ENCODE peak calls at places on chromosomes 5 and 9, in four cellular contexts. One of them, this sample, is unnamed. For H3K27me3, the result is how much of the 10 kb centered on the place peaks cover.

GRCh38 chr9:26946753-26947727 is at the start of gene PLAA:
- DNase-seq in brain microvascular endothelial cell: peak
- DNase-seq in sigmoid colon: peak
- DNase-seq in HCT116: peak
- DNase-seq in this sample: peak

GRCh38 chr9:108746001-108746400 is 109.8 kb downstream of the ACTL7B start:
- DNase-seq in brain microvascular endothelial cell: no peak
- DNase-seq in sigmoid colon: no peak
- DNase-seq in HCT116: no peak
- DNase-seq in this sample: no peak

GRCh38 chr5:60382761-60383160 is 317.2 kb downstream of the DEPDC1B start:
- DNase-seq in sigmoid colon: no peak
- DNase-seq in brain microvascular endothelial cell: peak
- DNase-seq in HCT116: peak
- DNase-seq in this sample: no peak

GRCh38 chr9:93918071-93918470 is 37.1 kb downstream of the BARX1 start:
- DNase-seq in brain microvascular endothelial cell: no peak
- DNase-seq in sigmoid colon: no peak
- DNase-seq in HCT116: no peak
- DNase-seq in this sample: no peak

GRCh38 chr5:159049844-159050318 is 49.8 kb downstream of the EBF1 start:
- DNase-seq in brain microvascular endothelial cell: peak
- DNase-seq in HCT116: no peak
- DNase-seq in sigmoid colon: no peak
- DNase-seq in this sample: no peak

GRCh38 chr9:88593537-88594185 is 58.7 kb downstream of the NXNL2 start:
- DNase-seq in sigmoid colon: no peak
- DNase-seq in HCT116: peak
- DNase-seq in brain microvascular endothelial cell: peak
- DNase-seq in this sample: no peak

GRCh38 chr5:56669534-56670483 is 145.5 kb upstream of the MAP3K1 start:
- DNase-seq in brain microvascular endothelial cell: no peak
- DNase-seq in HCT116: no peak
- DNase-seq in sigmoid colon: peak
- DNase-seq in this sample: peak

GRCh38 chr5:171647043-171647899 is 138.3 kb upstream of the SMIM23 start:
- DNase-seq in HCT116: peak
- DNase-seq in sigmoid colon: no peak
- DNase-seq in brain microvascular endothelial cell: peak
- DNase-seq in this sample: no peak

GRCh38 chr9:127449332-127449966 is 1.8 kb downstream of the RPL12 start:
- DNase-seq in sigmoid colon: no peak
- DNase-seq in HCT116: no peak
- DNase-seq in brain microvascular endothelial cell: no peak
- DNase-seq in this sample: no peak

GRCh38 chr5:133789428-133789827 is 177.1 kb upstream of the FSTL4 start:
- DNase-seq in brain microvascular endothelial cell: no peak
- DNase-seq in HCT116: no peak
- DNase-seq in sigmoid colon: no peak
- DNase-seq in this sample: no peak

GRCh38 chr5:133792683-133793082 is 175.7 kb downstream of the C5orf15 start:
- DNase-seq in HCT116: no peak
- DNase-seq in brain microvascular endothelial cell: no peak
- DNase-seq in sigmoid colon: no peak
- DNase-seq in this sample: no peak

GRCh38 chr5:133794066-133794465 is 174.4 kb downstream of the C5orf15 start:
- DNase-seq in brain microvascular endothelial cell: no peak
- DNase-seq in HCT116: no peak
- DNase-seq in sigmoid colon: no peak
- DNase-seq in this sample: no peak

GRCh38 chr5:133790898-133791297 is 177.5 kb downstream of the C5orf15 start:
- DNase-seq in brain microvascular endothelial cell: no peak
- DNase-seq in HCT116: no peak
- DNase-seq in sigmoid colon: no peak
- DNase-seq in this sample: no peak

GRCh38 chr5:133792025-133792424 is 176.4 kb downstream of the C5orf15 start:
- DNase-seq in sigmoid colon: no peak
- DNase-seq in HCT116: no peak
- DNase-seq in brain microvascular endothelial cell: no peak
- DNase-seq in this sample: no peak
- H3K27me3 ChIP-seq in sigmoid colon: under half
- H3K27me3 ChIP-seq in HCT116: under half
- H3K27me3 ChIP-seq in brain microvascular endothelial cell: under half
- H3K27me3 ChIP-seq in this sample: under half

DNA sequence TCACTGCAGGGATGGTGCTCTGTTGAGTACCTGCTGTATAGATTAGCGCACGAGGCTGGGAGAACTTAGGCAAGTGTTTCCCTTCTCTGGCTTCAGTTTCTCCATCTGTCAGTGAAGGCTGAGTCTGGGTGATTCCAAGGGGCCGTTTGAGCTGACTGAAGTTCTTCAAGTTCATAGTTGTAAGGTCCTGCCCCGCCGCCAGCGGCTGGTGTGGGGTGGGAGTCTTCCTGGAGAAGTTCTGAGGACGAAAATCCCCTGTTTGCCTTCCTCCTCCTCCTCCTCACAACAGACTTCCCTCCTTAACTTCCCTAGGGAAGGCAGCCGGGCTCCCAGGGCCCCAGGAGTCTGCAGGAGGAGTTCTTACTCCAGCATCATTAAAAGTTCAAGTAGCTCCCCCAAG is 1.7 kb upstream of the HRCT1 start:
- DNase-seq in brain microvascular endothelial cell: no peak
- DNase-seq in sigmoid colon: no peak
- DNase-seq in HCT116: no peak
- DNase-seq in this sample: no peak
- H3K27ac ChIP-seq in brain microvascular endothelial cell: no peak
- H3K27ac ChIP-seq in sigmoid colon: peak
- H3K27ac ChIP-seq in HCT116: no peak
- H3K27ac ChIP-seq in this sample: peak

GRCh38 chr5:176735383-176736265 is 74.7 kb upstream of the UNC5A start:
- DNase-seq in HCT116: no peak
- DNase-seq in sigmoid colon: peak
- DNase-seq in brain microvascular endothelial cell: no peak
- DNase-seq in this sample: no peak
- H3K27me3 ChIP-seq in HCT116: under half
- H3K27me3 ChIP-seq in sigmoid colon: half or more
- H3K27me3 ChIP-seq in brain microvascular endothelial cell: under half
- H3K27me3 ChIP-seq in this sample: under half

DNA sequence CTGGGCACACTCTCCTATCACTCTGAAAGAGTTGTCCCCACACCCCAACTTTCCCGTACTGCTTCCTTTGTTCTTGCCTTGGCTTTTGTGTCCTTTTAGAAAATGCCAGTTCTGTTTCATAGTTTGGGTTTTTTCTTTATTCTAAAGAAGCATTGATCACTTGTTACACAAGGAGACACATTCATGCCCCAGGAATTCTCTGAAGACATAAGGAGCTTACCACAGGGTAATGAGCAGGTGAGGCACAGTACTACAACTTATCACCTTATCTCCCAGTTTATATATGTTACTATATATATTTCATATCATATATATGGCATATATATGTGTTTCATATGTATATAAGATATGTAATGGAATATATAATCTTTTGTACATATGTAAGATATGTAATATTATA is 6.5 kb upstream of the SSBP2 start:
- DNase-seq in HCT116: no peak
- DNase-seq in brain microvascular endothelial cell: no peak
- DNase-seq in sigmoid colon: no peak
- DNase-seq in this sample: no peak
- H3K27ac ChIP-seq in HCT116: no peak
- H3K27ac ChIP-seq in brain microvascular endothelial cell: no peak
- H3K27ac ChIP-seq in sigmoid colon: no peak
- H3K27ac ChIP-seq in this sample: no peak

DNA sequence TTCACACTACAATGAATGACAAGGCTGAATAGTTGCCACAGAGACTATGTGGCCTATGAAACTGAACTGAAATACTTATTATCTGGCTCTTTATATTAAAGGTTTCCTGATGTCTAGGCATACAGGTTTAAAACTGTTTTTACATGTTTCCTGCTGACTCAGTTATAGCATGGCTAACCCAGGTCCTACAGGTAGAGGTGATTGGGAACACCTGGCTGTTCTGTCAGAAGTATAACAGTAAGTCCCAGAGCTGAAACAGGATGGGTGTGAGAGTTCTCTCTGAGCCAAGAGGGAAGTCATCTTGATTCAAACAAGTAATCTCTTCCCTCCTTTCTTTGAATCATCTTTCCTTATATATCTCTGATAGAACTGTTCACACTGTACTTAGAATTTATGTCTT is 4.9 kb upstream of the ADGRV1 start:
- DNase-seq in brain microvascular endothelial cell: no peak
- DNase-seq in HCT116: no peak
- DNase-seq in sigmoid colon: no peak
- DNase-seq in this sample: no peak
- H3K27me3 ChIP-seq in brain microvascular endothelial cell: under half
- H3K27me3 ChIP-seq in HCT116: under half
- H3K27me3 ChIP-seq in sigmoid colon: under half
- H3K27me3 ChIP-seq in this sample: under half

DNA sequence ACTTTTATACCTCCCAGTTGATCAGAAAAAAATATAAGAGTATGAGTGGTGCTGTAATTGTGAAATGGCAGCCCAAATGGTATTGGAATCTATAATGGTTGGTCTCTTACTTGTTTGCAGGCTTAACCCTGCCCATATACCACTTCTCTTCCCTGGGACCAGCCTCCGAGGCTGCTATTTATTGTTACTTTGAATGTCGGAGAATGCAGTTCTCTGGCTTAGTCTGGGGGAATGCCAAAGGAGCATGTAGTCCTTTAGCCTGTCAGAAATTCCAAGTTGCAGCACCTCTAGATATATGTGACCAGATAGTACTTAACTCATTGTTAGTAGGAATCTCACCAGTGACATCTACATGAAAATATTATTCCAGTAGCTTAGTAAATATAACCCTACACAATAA is 47.5 kb downstream of the SLC44A1 start:
- DNase-seq in sigmoid colon: no peak
- DNase-seq in HCT116: no peak
- DNase-seq in brain microvascular endothelial cell: no peak
- DNase-seq in this sample: no peak
- H3K27ac ChIP-seq in sigmoid colon: no peak
- H3K27ac ChIP-seq in HCT116: no peak
- H3K27ac ChIP-seq in brain microvascular endothelial cell: no peak
- H3K27ac ChIP-seq in this sample: no peak

This sample was measured in right atrium auricular region.